ENCODE peak calls at places on chromosomes 11 and 22, in four cellular contexts. J, N, A and Q are unnamed samples.

GRCh38 chr11:71251761-71252433 is 480 bp downstream of the SHANK2 start:
- DNase-seq in J (peak), A (no peak), N (no peak), Q (no peak)

GRCh38 chr11:127470485-127470884 is 469.9 kb upstream of the KIRREL3 start:
- DNase-seq in N (no peak), A (no peak), J (no peak), Q (peak)

GRCh38 chr11:105153392-105153791 is 13.8 kb upstream of the CARD18 start:
- DNase-seq in N (no peak), J (no peak), A (peak), Q (no peak)

GRCh38 chr11:104781719-104782376 is 116.4 kb downstream of the CASP12 start:
- DNase-seq in N (no peak), J (no peak), A (no peak), Q (no peak)

GRCh38 chr11:120657306-120658070 is 145.9 kb downstream of the GRIK4 start:
- DNase-seq in N (no peak), J (no peak), A (no peak), Q (no peak)

GRCh38 chr11:132263875-132264274 is 893.5 kb downstream of the NTM start:
- DNase-seq in J (no peak), A (no peak), N (no peak), Q (no peak)

GRCh38 chr11:2669926-2670469 is 29.8 kb downstream of the KCNQ1OT1 start:
- DNase-seq in N (peak), A (no peak), J (peak), Q (no peak)

GRCh38 chr22:42645938-42646568 is 3.1 kb downstream of the CYB5R3 start:
- DNase-seq in A (no peak), N (no peak), J (peak), Q (no peak)

GRCh38 chr11:57512646-57513445 is 2.7 kb downstream of the SLC43A1 start:
- DNase-seq in A (no peak), J (no peak), N (no peak), Q (no peak)

GRCh38 chr11:20159680-20160381 is 444 bp downstream of the DBX1 start:
- DNase-seq in J (no peak), A (no peak), N (no peak), Q (no peak)

GRCh38 chr22:41848468-41848867 is 15.6 kb downstream of the SREBF2 start:
- DNase-seq in J (peak), A (no peak), N (no peak), Q (no peak)

GRCh38 chr11:128336203-128336602 is 251.2 kb downstream of the ETS1 start:
- DNase-seq in N (peak), A (peak), J (peak), Q (peak)

GRCh38 chr11:59216654-59217640 is 4.2 kb upstream of the MPEG1 start:
- DNase-seq in J (peak), N (peak), A (peak), Q (no peak)

GRCh38 chr22:43891360-43892182 is at the start of gene PNPLA5:
- DNase-seq in A (peak), N (no peak), J (no peak), Q (no peak)

GRCh38 chr22:43893266-43893665 is 1.5 kb upstream of the PNPLA5 start:
- DNase-seq in J (no peak), N (no peak), A (no peak), Q (no peak)

GRCh38 chr22:43890901-43891331 is 897 bp downstream of the PNPLA5 start:
- DNase-seq in J (no peak), N (no peak), A (no peak), Q (no peak)

GRCh38 chr22:43894122-43894521 is 2.3 kb upstream of the PNPLA5 start:
- DNase-seq in A (no peak), J (no peak), N (no peak), Q (no peak)

DNA sequence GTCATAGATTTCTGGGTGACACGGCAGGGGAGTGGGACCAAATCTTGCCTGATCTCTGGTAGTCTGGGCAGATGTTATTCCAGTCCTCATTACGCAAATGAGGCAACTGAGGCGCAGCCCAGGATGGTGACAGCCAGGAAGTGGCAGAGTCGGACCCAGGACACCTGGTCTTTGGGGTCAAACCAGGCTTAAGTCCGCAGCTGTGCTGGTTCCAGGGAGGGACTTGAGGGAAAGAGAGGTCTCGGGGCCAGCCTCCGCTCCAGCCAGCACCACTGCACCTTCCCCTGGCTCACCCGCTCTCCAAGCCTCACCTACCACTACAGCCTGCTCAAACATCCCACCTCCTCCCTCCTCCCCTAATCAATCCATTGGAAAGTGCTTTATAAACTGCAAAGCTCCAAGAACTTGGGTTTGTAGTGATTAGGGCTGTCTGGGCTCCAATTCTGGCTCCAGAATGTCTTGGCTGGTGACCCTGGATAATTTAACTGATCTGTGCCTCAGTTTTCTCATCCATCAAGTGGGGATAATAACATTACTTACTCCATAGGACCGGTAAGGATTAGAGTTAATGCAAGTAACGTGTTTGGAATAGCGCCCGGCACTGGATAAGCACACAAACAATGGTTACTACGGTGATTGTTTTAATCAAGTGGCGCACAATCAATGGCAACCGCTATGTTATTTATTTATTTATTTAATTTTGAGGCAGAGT is 526 bp upstream of the PNPLA5 start:
- DNase-seq in N (no peak), A (no peak), J (no peak), Q (no peak)
- H3K4me3 ChIP-seq in N (no peak), A (no peak), J (no peak), Q (no peak)

GRCh38 chr22:19756288-19757128 is 4.1 kb upstream of the TBX1 start:
- DNase-seq in J (peak), N (no peak), A (peak), Q (no peak)
- TF ChIP-seq CTCF in J (peak), N (peak), A (peak), Q (peak)

DNA sequence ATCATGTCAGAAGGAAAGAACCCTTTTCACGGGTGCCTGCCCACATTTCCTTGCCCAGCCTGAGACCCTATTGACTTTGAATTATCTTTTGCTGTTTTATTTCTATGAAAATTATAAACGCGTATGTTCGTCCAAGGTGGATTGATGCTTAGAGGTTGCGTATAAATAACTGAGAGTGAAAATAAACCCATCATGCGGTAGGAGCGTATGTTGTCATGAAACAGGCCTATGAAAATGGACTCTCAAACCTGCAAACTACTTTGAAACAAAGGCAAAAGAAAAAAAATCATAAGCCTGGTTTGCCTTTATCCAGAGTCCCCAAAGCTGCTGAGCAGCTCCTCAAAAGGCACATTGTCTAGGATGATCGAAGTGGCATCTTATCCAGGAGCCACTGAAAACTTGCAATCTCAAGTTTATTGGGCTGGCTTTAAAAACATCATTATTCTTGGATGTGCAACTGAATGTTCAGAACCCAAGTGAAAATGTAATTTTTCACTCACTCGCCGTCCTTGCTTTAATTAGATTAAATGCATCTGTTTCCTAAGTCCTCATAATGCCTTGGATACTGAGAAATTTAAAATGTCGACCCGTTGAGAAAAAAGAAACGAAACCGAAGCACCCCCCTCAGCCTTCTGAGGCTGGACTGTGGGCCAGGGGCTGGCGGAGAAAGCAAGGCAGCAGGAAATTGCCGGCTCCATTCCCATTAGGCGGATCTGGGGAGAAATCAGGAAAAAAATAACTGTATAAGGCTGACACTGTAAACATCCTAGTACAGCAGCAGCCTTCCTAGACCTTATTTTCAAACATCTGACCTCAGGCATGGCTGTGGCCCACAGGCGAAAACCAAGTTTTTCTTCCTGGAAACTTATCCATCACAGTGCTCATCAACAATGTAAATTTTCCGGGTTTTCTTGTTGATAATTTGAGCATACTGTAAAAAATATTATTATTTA is 82.9 kb upstream of the PPARA start:
- DNase-seq in J (peak), A (no peak), N (peak), Q (peak)
- H3K4me3 ChIP-seq in J (peak), A (no peak), N (peak), Q (peak)

DNA sequence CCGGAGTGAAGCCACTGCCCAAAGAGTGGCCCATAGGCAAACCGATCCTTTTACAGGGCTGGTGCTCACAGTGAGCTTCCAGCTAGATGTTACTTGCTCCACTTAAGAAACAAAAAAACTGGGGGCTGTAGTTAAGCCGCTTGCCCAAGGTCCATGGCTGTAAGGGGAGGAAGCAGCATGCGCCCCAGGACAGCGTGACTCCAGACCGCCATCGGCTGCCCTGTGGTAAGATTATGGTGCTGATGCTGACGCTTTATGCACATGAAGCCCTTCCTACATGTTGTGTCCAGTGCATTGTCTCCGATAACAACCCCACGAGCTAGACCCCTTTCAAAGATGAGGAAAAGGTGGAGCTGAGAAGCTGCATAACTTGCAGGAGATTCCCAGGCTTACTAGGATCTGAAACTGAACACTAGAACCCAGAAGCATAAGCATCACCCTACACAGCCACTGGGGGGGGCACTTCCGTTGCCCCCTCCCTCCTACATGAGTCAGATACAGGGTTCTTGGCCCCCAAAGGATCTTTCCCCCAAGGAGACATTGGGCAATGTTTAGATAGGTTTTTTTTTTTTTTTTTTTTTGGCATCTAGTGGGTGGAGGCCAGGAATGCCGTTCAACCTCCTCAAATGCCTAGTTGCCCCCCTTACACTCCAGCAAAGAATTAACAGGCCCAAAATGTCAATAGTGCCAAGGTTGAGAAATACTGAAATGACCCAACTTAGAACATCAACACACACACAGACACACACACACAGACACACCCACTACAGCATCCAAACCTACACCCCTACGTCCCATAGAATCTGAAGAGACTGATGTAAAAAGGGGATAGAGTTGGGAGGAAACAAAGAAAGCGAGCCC is 53.9 kb downstream of the MN1 start:
- DNase-seq in J (no peak), A (no peak), N (no peak), Q (no peak)
- TF ChIP-seq CTCF in J (no peak), A (peak), N (no peak), Q (peak)

GRCh38 chr11:66287256-66288137 is 1.4 kb downstream of the YIF1A start:
- DNase-seq in A (no peak), J (no peak), N (no peak), Q (no peak)
- H3K4me3 ChIP-seq in A (peak), J (peak), N (peak), Q (peak)

GRCh38 chr11:77104727-77105126 is 2.1 kb downstream of the OMP start:
- DNase-seq in N (no peak), J (no peak), A (peak), Q (peak)

GRCh38 chr11:77102246-77103210 is at the start of gene OMP:
- DNase-seq in J (no peak), A (no peak), N (no peak), Q (no peak)

GRCh38 chr11:77100166-77101042 is 2.2 kb upstream of the OMP start:
- DNase-seq in J (no peak), A (no peak), N (no peak), Q (no peak)

GRCh38 chr11:77101043-77101537 is 1.6 kb upstream of the OMP start:
- DNase-seq in A (peak), J (no peak), N (no peak), Q (peak)

DNA sequence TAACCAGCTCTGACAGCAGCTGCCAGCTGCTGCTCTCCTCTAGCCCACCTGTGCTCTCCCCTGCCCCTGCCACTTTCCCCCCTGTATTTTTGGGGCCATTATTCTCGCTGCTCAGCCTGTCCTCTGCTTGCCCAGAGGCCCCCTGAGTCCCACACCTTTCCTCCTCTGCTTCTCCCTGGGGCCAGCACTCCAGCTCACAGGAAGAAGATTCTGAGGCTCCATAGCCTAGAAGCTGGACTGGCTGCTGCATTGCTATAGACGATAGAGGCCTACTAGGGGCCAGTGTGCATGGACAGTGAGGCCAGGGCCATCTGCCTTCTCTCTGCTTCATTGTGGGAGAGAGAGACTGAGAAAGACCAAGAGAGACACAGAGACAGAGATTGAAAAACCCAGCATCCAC is 679 bp downstream of the OMP start:
- DNase-seq in A (no peak), N (no peak), J (no peak), Q (no peak)
- TF ChIP-seq CTCF in A (no peak), N (no peak), J (no peak), Q (no peak)

GRCh38 chr22:50734343-50734771 is 3.6 kb upstream of the ACR start:
- DNase-seq in A (no peak), J (no peak), N (peak), Q (no peak)

GRCh38 chr22:50731811-50732624 is 6.0 kb upstream of the ACR start:
- DNase-seq in A (peak), N (peak), J (peak), Q (no peak)

GRCh38 chr22:50732681-50733080 is 5.3 kb upstream of the ACR start:
- DNase-seq in A (no peak), J (no peak), N (no peak), Q (no peak)

GRCh38 chr22:50734986-50735738 is 2.8 kb upstream of the ACR start:
- DNase-seq in N (peak), J (peak), A (no peak), Q (no peak)

DNA sequence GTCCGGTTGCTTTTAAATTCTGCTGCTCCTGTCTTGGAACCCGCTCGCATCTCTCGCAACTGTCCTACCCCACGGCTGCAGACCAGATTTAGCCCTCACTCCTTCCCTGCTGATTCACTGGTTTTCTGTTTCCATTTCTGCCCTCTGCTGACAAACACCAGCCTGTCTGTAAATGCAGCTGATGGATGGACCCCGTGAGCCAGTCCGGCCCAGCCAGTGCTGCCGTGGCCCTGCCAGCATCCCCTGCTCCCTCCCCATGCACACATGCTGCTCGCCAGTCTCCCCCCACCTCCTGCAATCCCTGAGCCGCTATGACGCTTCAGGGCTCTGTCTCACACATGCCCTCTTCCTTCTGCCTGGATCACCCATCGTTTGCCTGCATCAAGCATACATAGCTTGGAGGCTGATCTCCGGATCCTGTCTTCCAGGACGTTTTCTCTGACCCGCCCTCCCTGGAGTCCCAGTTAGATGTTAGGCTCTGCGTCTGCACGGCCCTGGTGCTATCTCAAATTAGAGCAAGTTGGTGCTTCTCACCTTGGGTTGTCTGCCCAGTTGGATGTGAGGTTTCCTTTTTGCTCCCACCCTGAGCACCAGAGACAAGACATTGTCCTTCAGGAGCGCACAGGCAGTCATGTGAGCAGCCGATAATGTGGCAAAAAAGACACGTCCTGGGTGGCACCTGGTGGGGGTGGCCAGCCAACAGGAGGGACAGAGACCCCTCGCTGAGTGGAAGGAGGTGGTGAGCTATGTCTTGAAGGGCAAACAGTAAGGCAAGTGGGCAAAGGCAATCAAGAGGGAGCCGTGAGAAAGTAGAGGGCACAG is 4.3 kb upstream of the ACR start:
- DNase-seq in N (no peak), A (peak), J (no peak), Q (no peak)
- H3K4me3 ChIP-seq in N (no peak), A (no peak), J (no peak), Q (no peak)

DNA sequence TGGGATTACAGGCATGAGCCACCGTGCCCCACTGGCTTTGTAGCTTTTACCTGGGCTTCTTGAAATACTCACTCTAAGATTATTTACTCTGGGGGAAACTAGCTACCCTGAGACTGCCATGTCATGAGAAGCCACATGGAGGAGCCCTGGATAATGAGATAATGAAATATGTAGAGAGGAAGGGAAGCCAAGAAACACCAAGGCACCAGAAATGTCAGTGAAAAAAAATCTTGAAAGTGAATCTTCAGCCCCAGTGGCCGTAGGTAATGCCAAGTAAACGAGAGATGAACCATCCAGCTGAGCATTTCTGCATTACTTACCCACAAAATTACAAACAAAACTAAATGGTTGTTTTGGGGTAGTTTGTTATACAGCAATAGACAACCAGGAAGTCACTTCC is 125.6 kb downstream of the APIP start:
- DNase-seq in N (no peak), J (no peak), A (peak), Q (no peak)
- TF ChIP-seq CTCF in N (no peak), J (no peak), A (peak), Q (no peak)

DNA sequence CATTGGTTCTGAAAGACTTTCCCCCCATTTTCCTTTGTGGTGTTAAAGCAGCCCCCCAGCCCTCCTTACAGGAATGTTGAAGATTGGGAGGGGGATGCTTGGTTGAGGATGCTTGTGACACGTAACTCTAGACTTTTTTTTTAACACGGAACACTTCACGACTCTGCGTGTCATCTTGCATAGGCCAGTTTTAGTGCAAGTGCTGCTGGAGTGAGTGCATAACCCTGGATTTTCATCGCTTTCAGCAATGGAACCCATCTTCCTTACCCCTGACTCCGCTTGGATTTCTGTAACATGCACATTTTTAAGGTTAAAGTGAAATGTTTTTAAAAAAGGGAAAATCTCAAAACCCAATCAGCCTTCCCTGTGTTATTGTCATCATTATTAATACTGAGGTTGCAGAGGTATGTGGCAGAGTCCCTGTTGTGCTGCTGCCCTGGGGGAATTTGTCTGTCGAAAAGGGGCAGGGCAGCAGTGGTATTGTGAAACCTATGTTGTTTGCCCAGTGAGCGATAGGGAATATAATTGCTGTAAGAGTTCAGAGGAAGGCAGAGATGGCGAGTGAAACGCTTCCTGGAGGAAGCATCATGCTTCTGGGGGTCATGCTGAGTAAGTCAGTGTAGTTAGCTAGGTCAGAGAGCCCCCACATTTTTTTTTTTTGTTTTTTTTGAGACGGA is 12.1 kb downstream of the CECR2 start:
- DNase-seq in A (no peak), J (no peak), N (no peak), Q (no peak)
- H3K4me3 ChIP-seq in A (no peak), J (no peak), N (no peak), Q (no peak)